ENCODE peak calls at places on chromosomes 2 and 18, in nine cellular contexts. D is tibial artery; N is CD8-positive, alpha-beta T cell; B is thoracic aorta; O is OCI-LY7; C is left lung; X is brain microvascular endothelial cell; J is nephron progenitor cell; Z is CD4-positive, alpha-beta T cell. Q is an unnamed sample.

GRCh38 chr2:152874955-152875354 is 156.5 kb downstream of the ARL6IP6 start:
- DNase-seq in O (no peak), X (no peak), C (no peak), B (no peak), D (no peak), Z (no peak), N (no peak), J (no peak), Q (no peak)

GRCh38 chr2:86274918-86275275 is 62.5 kb downstream of the REEP1 start:
- DNase-seq in N (no peak), C (no peak), J (no peak), O (no peak), X (no peak), Z (no peak), D (no peak), B (no peak), Q (peak)

GRCh38 chr2:153935511-153935910 is 63.8 kb downstream of the GALNT13 start:
- DNase-seq in C (no peak), O (no peak), N (no peak), D (no peak), Z (no peak), J (no peak), X (no peak), B (no peak), Q (no peak)

GRCh38 chr2:46434851-46435273 is 44.5 kb upstream of the TMEM247 start:
- DNase-seq in B (no peak), X (peak), O (no peak), Z (no peak), J (no peak), D (no peak), C (no peak), N (no peak), Q (no peak)

GRCh38 chr2:237327191-237327590 is 86.8 kb downstream of the COL6A3 start:
- DNase-seq in J (no peak), Z (no peak), B (no peak), N (no peak), X (no peak), O (no peak), C (no peak), D (no peak), Q (no peak)

GRCh38 chr2:239140346-239141020 is 260.3 kb downstream of the HDAC4 start:
- DNase-seq in D (no peak), O (no peak), J (no peak), Z (no peak), C (peak), N (no peak), B (no peak), X (no peak), Q (no peak)

GRCh38 chr18:10023853-10024638 is 110.2 kb downstream of the VAPA start:
- DNase-seq in Z (no peak), O (no peak), J (no peak), C (no peak), B (no peak), D (no peak), N (no peak), X (no peak), Q (no peak)

GRCh38 chr18:22639626-22640025 is 221.9 kb upstream of the CTAGE1 start:
- DNase-seq in Z (no peak), N (no peak), X (peak), O (no peak), C (no peak), D (no peak), J (no peak), B (no peak), Q (no peak)

GRCh38 chr2:219060821-219061791 is at the start of gene IHH:
- DNase-seq in C (peak), D (no peak), O (no peak), N (peak), X (no peak), B (no peak), Z (no peak), J (peak), Q (no peak)

GRCh38 chr2:120867290-120868231 is 131.9 kb downstream of the GLI2 start:
- DNase-seq in B (peak), N (no peak), O (no peak), D (peak), Z (no peak), J (peak), X (peak), C (peak), Q (no peak)

GRCh38 chr2:49286726-49287125 is 132.4 kb upstream of the FSHR start:
- DNase-seq in D (no peak), B (no peak), N (no peak), O (no peak), X (no peak), Z (no peak), J (no peak), C (no peak), Q (no peak)

GRCh38 chr2:99651930-99652670 is 162.3 kb upstream of the REV1 start:
- DNase-seq in O (no peak), Z (no peak), X (peak), C (no peak), D (no peak), B (no peak), J (no peak), N (no peak), Q (no peak)

GRCh38 chr2:99397251-99397920 is 60.2 kb downstream of the EIF5B start:
- DNase-seq in Z (no peak), B (no peak), C (no peak), D (no peak), J (no peak), X (no peak), O (no peak), N (no peak), Q (no peak)

GRCh38 chr2:85800576-85800975 is 46.8 kb downstream of the ATOH8 start:
- DNase-seq in B (no peak), O (peak), Z (no peak), N (no peak), X (no peak), C (no peak), J (no peak), D (peak), Q (no peak)

GRCh38 chr18:43789234-43790000 is 512.1 kb upstream of the SYT4 start:
- DNase-seq in J (peak), C (no peak), Z (no peak), O (no peak), D (no peak), B (no peak), X (peak), N (no peak), Q (no peak)

GRCh38 chr18:55633032-55633431 is 45.0 kb upstream of the TCF4 start:
- DNase-seq in C (no peak), J (no peak), Z (no peak), X (no peak), O (no peak), D (no peak), B (no peak), N (no peak), Q (no peak)

GRCh38 chr18:22630980-22631379 is 213.3 kb upstream of the CTAGE1 start:
- DNase-seq in B (no peak), J (no peak), Z (no peak), N (no peak), X (no peak), O (no peak), C (no peak), D (no peak), Q (no peak)

GRCh38 chr2:239312081-239312501 is 88.7 kb downstream of the HDAC4 start:
- DNase-seq in N (no peak), D (peak), X (no peak), Z (no peak), J (no peak), B (no peak), O (no peak), C (no peak), Q (no peak)

GRCh38 chr18:2502880-2503279 is 68.4 kb downstream of the METTL4 start:
- DNase-seq in B (no peak), C (no peak), Z (no peak), N (no peak), X (no peak), O (no peak), J (no peak), D (no peak), Q (no peak)

GRCh38 chr2:1422716-1423285 is 9.5 kb downstream of the TPO start:
- DNase-seq in O (no peak), D (no peak), X (no peak), Z (no peak), B (no peak), N (no peak), C (no peak), J (no peak), Q (no peak)

GRCh38 chr2:4898706-4899105 is 793.5 kb upstream of the SOX11 start:
- DNase-seq in O (no peak), Z (no peak), B (no peak), J (no peak), N (no peak), X (peak), D (no peak), C (no peak), Q (no peak)

GRCh38 chr2:211867845-211868361 is 670.7 kb downstream of the ERBB4 start:
- DNase-seq in C (no peak), Z (no peak), X (no peak), B (no peak), J (no peak), D (no peak), O (no peak), N (no peak), Q (peak)

GRCh38 chr2:54675738-54676137 is 47.7 kb upstream of the EML6 start:
- DNase-seq in B (no peak), C (no peak), O (no peak), J (no peak), Z (no peak), D (no peak), N (no peak), X (no peak), Q (no peak)

GRCh38 chr18:2958819-2959298 is 54.1 kb downstream of the LPIN2 start:
- DNase-seq in C (no peak), B (no peak), X (no peak), D (peak), J (no peak), N (no peak), Z (no peak), O (peak), Q (peak)

GRCh38 chr18:5413447-5413846 is 117.9 kb upstream of the ZBTB14 start:
- DNase-seq in D (no peak), J (no peak), X (no peak), Z (no peak), N (no peak), O (no peak), C (no peak), B (no peak), Q (no peak)

GRCh38 chr2:1927896-1928568 is 183.7 kb upstream of the PXDN start:
- DNase-seq in B (no peak), Z (no peak), J (no peak), C (no peak), X (no peak), O (no peak), N (no peak), D (no peak), Q (no peak)

GRCh38 chr18:41096504-41096903 is 858.5 kb upstream of the PIK3C3 start:
- DNase-seq in Z (no peak), X (peak), N (no peak), C (no peak), O (no peak), B (no peak), D (no peak), J (no peak), Q (no peak)

GRCh38 chr2:179263460-179264237 is 983 bp downstream of the SESTD1 start:
- DNase-seq in Z (no peak), J (peak), X (peak), D (peak), C (peak), N (peak), B (no peak), O (peak), Q (peak)

GRCh38 chr2:186059096-186059495 is 320.5 kb downstream of the FSIP2 start:
- DNase-seq in J (no peak), O (no peak), Z (no peak), B (no peak), X (no peak), N (no peak), D (no peak), C (no peak), Q (no peak)

GRCh38 chr18:3832211-3832610 is 382.2 kb downstream of the TGIF1 start:
- DNase-seq in N (no peak), O (no peak), D (no peak), J (no peak), C (no peak), B (no peak), Z (no peak), X (no peak), Q (no peak)

GRCh38 chr18:48893559-48894265 is 57.1 kb downstream of the SMAD7 start:
- DNase-seq in D (no peak), N (no peak), J (no peak), X (no peak), B (no peak), O (no peak), C (no peak), Z (no peak), Q (no peak)

GRCh38 chr2:224946911-224947310 is 95.4 kb downstream of the DOCK10 start:
- DNase-seq in J (no peak), B (no peak), O (peak), C (no peak), D (no peak), Z (no peak), N (no peak), X (peak), Q (no peak)

GRCh38 chr2:224951723-224952481 is 90.4 kb downstream of the DOCK10 start:
- DNase-seq in D (no peak), C (no peak), N (no peak), Z (no peak), J (no peak), O (peak), X (no peak), B (no peak), Q (peak)

GRCh38 chr2:224948005-224948404 is 94.3 kb downstream of the DOCK10 start:
- DNase-seq in J (no peak), O (no peak), N (no peak), C (no peak), Z (no peak), B (no peak), D (no peak), X (no peak), Q (no peak)

GRCh38 chr2:224947566-224947965 is 94.7 kb downstream of the DOCK10 start:
- DNase-seq in D (no peak), O (peak), X (no peak), C (no peak), N (no peak), Z (no peak), J (no peak), B (no peak), Q (no peak)

DNA sequence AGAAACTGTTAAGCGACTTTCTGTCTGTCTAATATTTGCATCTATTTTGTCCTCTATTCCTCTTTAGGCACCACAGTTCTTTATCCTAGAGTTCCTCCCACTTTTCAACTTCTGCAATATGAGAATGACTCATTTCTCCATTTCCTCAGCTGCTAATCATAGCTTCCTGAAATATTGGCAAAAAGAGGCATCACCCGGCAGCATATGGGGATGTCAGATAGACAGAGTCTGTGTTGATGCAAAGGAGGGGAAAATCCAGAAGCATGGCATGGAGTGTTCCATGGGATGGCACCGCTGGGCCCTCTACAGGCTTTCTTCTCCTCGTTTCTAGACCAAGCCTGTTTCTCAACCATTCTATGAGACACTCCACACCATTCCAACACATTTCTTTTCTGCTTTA is 93.4 kb downstream of the DOCK10 start:
- DNase-seq in D (peak), Z (no peak), X (peak), B (no peak), N (no peak), C (no peak), J (no peak), O (no peak), Q (no peak)
- TF ChIP-seq CTCF in D (no peak), Z (no peak), X (no peak), B (no peak), N (no peak), C (no peak), J (no peak), O (no peak), Q (no peak)

GRCh38 chr2:126787278-126787677 is 111.4 kb upstream of the TEX51 start:
- DNase-seq in N (no peak), B (no peak), C (no peak), D (no peak), J (no peak), Z (no peak), O (no peak), X (no peak), Q (no peak)
- TF ChIP-seq CTCF in N (no peak), B (no peak), C (no peak), D (no peak), J (no peak), Z (no peak), O (no peak), X (no peak), Q (no peak)

GRCh38 chr2:124163825-124164224 is 138.7 kb downstream of the CNTNAP5 start:
- DNase-seq in B (no peak), O (no peak), D (no peak), J (no peak), Z (no peak), X (no peak), C (no peak), N (no peak), Q (no peak)

GRCh38 chr2:124162256-124162655 is 137.2 kb downstream of the CNTNAP5 start:
- DNase-seq in J (no peak), D (no peak), Z (no peak), B (no peak), X (no peak), C (no peak), N (no peak), O (no peak), Q (no peak)

GRCh38 chr2:124161542-124161941 is 136.5 kb downstream of the CNTNAP5 start:
- DNase-seq in O (no peak), J (no peak), N (no peak), X (no peak), C (no peak), B (no peak), D (no peak), Z (no peak), Q (no peak)

GRCh38 chr2:124171472-124172063 is 146.5 kb downstream of the CNTNAP5 start:
- DNase-seq in X (no peak), Z (no peak), B (no peak), O (no peak), J (no peak), D (no peak), C (no peak), N (no peak), Q (no peak)

GRCh38 chr2:124165698-124166097 is 140.6 kb downstream of the CNTNAP5 start:
- DNase-seq in B (no peak), J (no peak), C (peak), Z (no peak), N (no peak), O (no peak), D (no peak), X (no peak), Q (no peak)
- TF ChIP-seq CTCF in B (no peak), J (no peak), C (no peak), Z (no peak), N (no peak), O (no peak), D (no peak), X (no peak), Q (no peak)

GRCh38 chr2:119246884-119247843 is 23.5 kb downstream of the STEAP3 start:
- DNase-seq in Z (no peak), B (no peak), X (no peak), J (no peak), O (peak), N (no peak), C (no peak), D (no peak), Q (no peak)
- TF ChIP-seq CTCF in Z (no peak), B (no peak), X (no peak), J (no peak), O (peak), N (no peak), C (no peak), D (no peak), Q (no peak)

GRCh38 chr2:222813177-222813843 is 47.5 kb upstream of the ACSL3 start:
- DNase-seq in X (no peak), D (no peak), B (no peak), C (no peak), Z (no peak), J (no peak), O (no peak), N (no peak), Q (peak)

GRCh38 chr2:222811828-222812227 is 49.0 kb upstream of the ACSL3 start:
- DNase-seq in Z (no peak), B (no peak), N (no peak), C (no peak), D (no peak), X (no peak), J (no peak), O (no peak), Q (no peak)

GRCh38 chr2:222819722-222820333 is 41.0 kb upstream of the ACSL3 start:
- DNase-seq in B (no peak), X (no peak), C (no peak), O (no peak), N (no peak), J (no peak), D (no peak), Z (no peak), Q (no peak)

GRCh38 chr2:222823183-222823915 is 37.5 kb upstream of the ACSL3 start:
- DNase-seq in J (no peak), Z (no peak), X (no peak), D (no peak), B (no peak), O (no peak), N (no peak), C (no peak), Q (no peak)

GRCh38 chr2:222817628-222818027 is 43.2 kb upstream of the ACSL3 start:
- DNase-seq in J (no peak), C (no peak), O (no peak), D (no peak), Z (no peak), X (no peak), B (no peak), N (no peak), Q (no peak)
- TF ChIP-seq CTCF in J (no peak), C (no peak), O (no peak), D (no peak), Z (no peak), X (no peak), B (no peak), N (no peak), Q (no peak)

GRCh38 chr2:194559964-194560363 is 1097.1 kb upstream of the SLC39A10 start:
- DNase-seq in Z (no peak), J (no peak), O (no peak), N (no peak), C (no peak), D (no peak), X (no peak), B (no peak), Q (no peak)
- TF ChIP-seq CTCF in Z (no peak), J (no peak), O (peak), N (no peak), C (no peak), D (no peak), X (no peak), B (no peak), Q (no peak)

GRCh38 chr2:12732663-12733062 is 15.9 kb downstream of the TRIB2 start:
- DNase-seq in Z (no peak), J (no peak), N (no peak), B (no peak), X (no peak), D (no peak), O (no peak), C (peak), Q (no peak)
- TF ChIP-seq CTCF in Z (no peak), J (no peak), N (no peak), B (no peak), X (no peak), D (no peak), O (no peak), C (no peak), Q (no peak)

GRCh38 chr2:168344706-168345105 is 97.3 kb upstream of the STK39 start:
- DNase-seq in O (no peak), B (no peak), X (no peak), D (no peak), N (no peak), J (no peak), C (no peak), Z (no peak), Q (no peak)

GRCh38 chr2:168346725-168347477 is 99.5 kb upstream of the STK39 start:
- DNase-seq in D (peak), Z (peak), N (peak), J (peak), O (peak), C (no peak), B (no peak), X (peak), Q (peak)

GRCh38 chr2:168348076-168348475 is 100.7 kb upstream of the STK39 start:
- DNase-seq in C (no peak), B (no peak), N (no peak), X (peak), D (no peak), Z (no peak), J (peak), O (peak), Q (peak)

GRCh38 chr2:168343586-168343985 is 96.2 kb upstream of the STK39 start:
- DNase-seq in X (peak), C (no peak), B (no peak), N (no peak), J (no peak), D (no peak), O (no peak), Z (no peak), Q (no peak)

GRCh38 chr2:168345601-168346000 is 98.2 kb upstream of the STK39 start:
- DNase-seq in O (peak), N (no peak), C (no peak), B (no peak), J (no peak), X (no peak), D (no peak), Z (no peak), Q (peak)
- TF ChIP-seq CTCF in O (peak), N (no peak), C (no peak), B (no peak), J (no peak), X (no peak), D (no peak), Z (no peak), Q (no peak)